ENCODE peak calls at places on chromosomes 3 and 15, in ten cellular contexts. N is A673; Q is mucosa of descending colon; X is naive thymus-derived CD4-positive, alpha-beta T cell; M is H9; F is CD4-positive, alpha-beta memory T cell; U is DND-41; V is A549; W is heart left ventricle; Z is body of pancreas. G is an unnamed sample.

GRCh38 chr15:93212578-93212977 is 123.6 kb upstream of the RGMA start:
- DNase-seq in Z (no peak), U (no peak), N (no peak), W (no peak), Q (no peak), X (no peak), V (no peak), F (no peak), M (no peak), G (no peak)

GRCh38 chr3:190847423-190847822 is 15.1 kb downstream of the GMNC start:
- DNase-seq in F (no peak), U (no peak), N (no peak), Z (no peak), V (no peak), M (no peak), X (no peak), Q (no peak), W (no peak), G (no peak)

GRCh38 chr3:154060606-154061380 is 60.4 kb upstream of the ARHGEF26 start:
- DNase-seq in M (peak; percentile 35), Q (no peak), N (peak; percentile 60), F (no peak), V (no peak), Z (no peak), W (no peak), X (no peak), U (no peak), G (no peak)

GRCh38 chr3:39752751-39753150 is 56.7 kb upstream of the MYRIP start:
- DNase-seq in Q (no peak), M (no peak), V (no peak), U (no peak), X (no peak), W (no peak), N (peak; percentile 66), F (no peak), Z (no peak), G (no peak)

GRCh38 chr3:194256040-194256945 is 94.8 kb downstream of the CPN2 start:
- DNase-seq in U (peak; percentile 31), M (no peak), N (no peak), Z (no peak), V (no peak), Q (no peak), X (no peak), W (no peak), F (no peak), G (no peak)

GRCh38 chr3:84806958-84807357 is 151.8 kb upstream of the CADM2 start:
- DNase-seq in Z (no peak), F (no peak), W (no peak), V (no peak), Q (no peak), N (no peak), U (no peak), X (no peak), M (no peak), G (no peak)

GRCh38 chr3:190968616-190969015 is 106.1 kb upstream of the GMNC start:
- DNase-seq in F (no peak), V (no peak), X (no peak), M (no peak), U (no peak), Z (no peak), Q (no peak), W (no peak), N (peak; percentile 4), G (no peak)

GRCh38 chr3:40780801-40781406 is 256.1 kb downstream of the ZNF621 start:
- DNase-seq in N (no peak), Q (no peak), M (no peak), U (no peak), Z (peak; percentile 36), F (no peak), X (no peak), W (peak; percentile 77), V (no peak), G (peak; percentile 55)

GRCh38 chr3:21017115-21017852 is 733.7 kb downstream of the ZNF385D start:
- DNase-seq in V (peak; percentile 17), U (no peak), X (no peak), Q (peak; percentile 21), M (peak; percentile 81), N (no peak), W (no peak), F (no peak), Z (no peak), G (no peak)

GRCh38 chr3:126137490-126138130 is 42.8 kb downstream of the ALDH1L1 start:
- DNase-seq in M (peak; percentile 12), Z (peak; percentile 5), F (no peak), U (no peak), X (no peak), V (no peak), Q (no peak), N (no peak), W (no peak), G (no peak)

GRCh38 chr3:118641608-118642007 is 393.0 kb downstream of the IGSF11 start:
- DNase-seq in Z (peak; percentile 21), Q (no peak), M (peak; percentile 86), U (peak; percentile 29), W (no peak), F (no peak), X (no peak), N (no peak), V (peak; percentile 1), G (no peak)

GRCh38 chr3:114274929-114275328 is 18.9 kb upstream of the TIGIT start:
- DNase-seq in X (no peak), V (peak; percentile 33), W (no peak), U (no peak), F (no peak), Z (no peak), N (no peak), Q (no peak), M (no peak), G (no peak)

GRCh38 chr3:10762611-10763247 is 53.3 kb upstream of the SLC6A11 start:
- DNase-seq in V (no peak), U (no peak), M (no peak), X (no peak), W (no peak), Z (no peak), F (no peak), Q (no peak), N (no peak), G (no peak)

GRCh38 chr3:171971919-171972526 is 67.4 kb upstream of the FNDC3B start:
- DNase-seq in V (no peak), Z (no peak), W (no peak), F (no peak), U (no peak), M (no peak), Q (no peak), X (no peak), N (no peak), G (no peak)

GRCh38 chr15:36994809-36995208 is 105.5 kb downstream of the MEIS2 start:
- DNase-seq in M (no peak), Z (no peak), N (no peak), U (no peak), W (no peak), Q (no peak), X (no peak), V (no peak), F (no peak), G (no peak)

GRCh38 chr15:36996538-36997181 is 103.7 kb downstream of the MEIS2 start:
- DNase-seq in F (no peak), V (no peak), X (no peak), N (no peak), Q (no peak), M (no peak), U (no peak), Z (no peak), W (no peak), G (no peak)

GRCh38 chr15:36996121-36996520 is 104.2 kb downstream of the MEIS2 start:
- DNase-seq in U (no peak), Z (no peak), F (no peak), N (no peak), Q (no peak), W (no peak), M (no peak), V (no peak), X (no peak), G (no peak)

GRCh38 chr15:36988947-36989346 is 111.4 kb downstream of the MEIS2 start:
- DNase-seq in Z (no peak), W (no peak), X (no peak), M (no peak), N (no peak), F (no peak), V (no peak), Q (no peak), U (no peak), G (no peak)

GRCh38 chr15:36992454-36992853 is 107.9 kb downstream of the MEIS2 start:
- DNase-seq in U (no peak), N (no peak), W (no peak), F (no peak), Q (no peak), V (no peak), X (no peak), Z (no peak), M (no peak), G (no peak)
- H3K4me1 ChIP-seq in U (no peaks in the 10 kb centered on the region), N (no peaks in the 10 kb centered on the region), W (peaks cover 32% of the 10 kb centered on the region), F (no peaks in the 10 kb centered on the region), Q (no peaks in the 10 kb centered on the region), V (no peaks in the 10 kb centered on the region), X (no peaks in the 10 kb centered on the region), Z (peaks cover 5% of the 10 kb centered on the region), M (no peaks in the 10 kb centered on the region), G (peaks cover 46% of the 10 kb centered on the region)

GRCh38 chr15:100516592-100517489 is 11.9 kb downstream of the CERS3 start:
- DNase-seq in U (no peak), F (no peak), W (no peak), V (no peak), M (no peak), N (peak; percentile 8), X (no peak), Z (peak; percentile 52), Q (no peak), G (no peak)
- H3K9me3 ChIP-seq in U (no peaks in the 10 kb centered on the region), F (no peaks in the 10 kb centered on the region), W (no peaks in the 10 kb centered on the region), V (no peaks in the 10 kb centered on the region), M (no peaks in the 10 kb centered on the region), N (no peaks in the 10 kb centered on the region), X (no peaks in the 10 kb centered on the region), Z (no peaks in the 10 kb centered on the region), Q (no peaks in the 10 kb centered on the region), G (no peaks in the 10 kb centered on the region)

DNA sequence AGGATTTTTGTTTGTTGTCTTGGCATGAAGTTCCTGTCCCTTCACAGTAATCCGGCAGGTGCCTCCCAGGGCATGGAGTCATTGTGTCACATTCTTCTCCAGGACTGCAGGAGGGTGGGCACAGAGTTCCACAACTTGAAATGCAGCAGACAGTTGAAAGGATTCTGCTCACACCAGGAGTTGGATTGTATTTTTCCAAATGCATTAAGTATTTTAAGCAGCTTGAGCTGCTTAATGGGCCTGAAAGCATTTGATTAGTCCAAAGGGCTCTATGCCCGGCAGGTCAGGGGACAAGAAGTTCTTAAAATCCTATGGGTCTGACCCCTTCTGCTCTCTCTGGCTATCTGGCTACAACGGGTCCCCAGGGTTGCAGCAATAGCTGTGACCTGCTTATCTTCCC is 92.9 kb downstream of the APBA2 start:
- DNase-seq in U (no peak), F (no peak), W (no peak), X (no peak), N (no peak), Z (no peak), M (no peak), Q (no peak), V (no peak), G (no peak)
- H3K4me1 ChIP-seq in U (no peaks in the 10 kb centered on the region), F (no peaks in the 10 kb centered on the region), W (no peaks in the 10 kb centered on the region), X (peaks cover 7% of the 10 kb centered on the region), N (no peaks in the 10 kb centered on the region), Z (no peaks in the 10 kb centered on the region), M (no peaks in the 10 kb centered on the region), Q (no peaks in the 10 kb centered on the region), V (peaks cover 17% of the 10 kb centered on the region), G (peaks cover 4% of the 10 kb centered on the region)

DNA sequence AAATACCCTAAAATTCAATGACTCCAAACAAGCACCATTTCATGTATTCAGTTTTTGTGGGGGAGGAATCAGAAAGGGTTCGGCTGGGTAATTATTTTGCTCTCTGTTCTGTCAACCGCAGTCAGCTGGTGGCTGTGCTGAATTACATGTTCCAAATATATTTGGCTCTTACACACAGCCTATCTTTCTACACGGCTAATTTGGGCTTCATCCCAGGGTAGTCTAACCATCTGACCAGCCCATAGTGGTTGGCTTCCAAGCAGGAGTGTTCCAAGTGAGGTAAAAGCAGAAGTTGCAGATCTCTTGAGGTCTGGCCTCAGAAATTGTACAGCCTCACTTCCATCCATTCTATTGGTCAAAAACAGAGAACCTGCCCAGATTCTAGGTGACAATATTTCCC is 760.8 kb upstream of the SEMA6D start:
- DNase-seq in U (no peak), F (no peak), Q (no peak), M (no peak), W (peak; percentile 54), Z (no peak), N (no peak), X (no peak), V (no peak), G (peak; percentile 19)
- H3K9me3 ChIP-seq in U (no peaks in the 10 kb centered on the region), F (no peaks in the 10 kb centered on the region), Q (no peaks in the 10 kb centered on the region), M (no peaks in the 10 kb centered on the region), W (no peaks in the 10 kb centered on the region), Z (peaks cover 3% of the 10 kb centered on the region), N (no peaks in the 10 kb centered on the region), X (no peaks in the 10 kb centered on the region), V (no peaks in the 10 kb centered on the region), G (no peaks in the 10 kb centered on the region)